ENCODE peak calls at places on chromosomes 11 and 22, in ten cellular contexts. V is A673, Y is A549, X is HFF-Myc, Z is PC-9, B is sigmoid colon, D is Karpas-422, A is SJSA1, C is left ventricle myocardium inferior, Q is neuronal stem cell. U is an unnamed sample.

GRCh38 chr22:20748820-20749428 is 25.0 kb upstream of the SERPIND1 start:
- DNase-seq in D (peak; percentile 40), C (no peak), B (no peak), X (no peak), Q (no peak), Z (no peak), V (no peak), Y (no peak), A (no peak), U (peak; percentile 30)

GRCh38 chr11:72111803-72112540 is 523 bp downstream of the ANAPC15 start:
- DNase-seq in A (peak; percentile 91), C (peak; percentile 92), V (peak; percentile 100), Z (peak; percentile 95), X (peak; percentile 100), B (peak; percentile 99), D (peak; percentile 99), Y (peak; percentile 91), Q (peak; percentile 95), U (peak; percentile 99)

GRCh38 chr11:75574698-75575265 is 12.7 kb downstream of the SERPINH1 start:
- DNase-seq in Z (no peak), Y (no peak), V (no peak), Q (no peak), C (no peak), A (no peak), D (no peak), B (no peak), X (no peak), U (no peak)

GRCh38 chr11:61971177-61972111 is 4.0 kb upstream of the FTH1 start:
- DNase-seq in Z (peak; percentile 99), C (peak; percentile 98), Y (peak; percentile 88), B (peak; percentile 100), V (peak; percentile 99), A (peak; percentile 100), D (peak; percentile 63), Q (peak; percentile 62), X (peak; percentile 96), U (peak; percentile 34)

GRCh38 chr11:17788084-17788483 is 53.5 kb downstream of the KCNC1 start:
- DNase-seq in Z (no peak), X (no peak), C (no peak), V (no peak), D (no peak), Q (no peak), B (peak; percentile 36), A (no peak), Y (no peak), U (no peak)

GRCh38 chr22:47676685-47677084 is 914.2 kb downstream of the TBC1D22A start:
- DNase-seq in D (no peak), A (no peak), Z (no peak), Y (no peak), V (no peak), C (no peak), X (no peak), B (no peak), Q (no peak), U (no peak)

GRCh38 chr22:25546751-25547150 is 17.7 kb upstream of the GRK3 start:
- DNase-seq in V (no peak), B (no peak), Q (no peak), Y (no peak), C (no peak), D (no peak), A (no peak), Z (no peak), X (no peak), U (no peak)

GRCh38 chr11:72307439-72307838 is 63.5 kb upstream of the PHOX2A start:
- DNase-seq in Z (no peak), V (no peak), A (no peak), B (no peak), X (no peak), D (no peak), Q (no peak), C (no peak), Y (no peak), U (no peak)

GRCh38 chr22:37701121-37701786 is 4.4 kb downstream of the TRIOBP start:
- DNase-seq in Y (no peak), D (no peak), A (no peak), Z (no peak), C (no peak), Q (no peak), X (no peak), B (no peak), V (no peak), U (no peak)

GRCh38 chr22:37690901-37691504 is 4.9 kb downstream of the NOL12 start:
- DNase-seq in D (peak; percentile 37), Y (no peak), V (no peak), Z (no peak), X (no peak), Q (no peak), B (no peak), C (no peak), A (no peak), U (no peak)

GRCh38 chr22:37692627-37693285 is 4.1 kb upstream of the TRIOBP start:
- DNase-seq in V (no peak), Q (no peak), X (no peak), A (no peak), D (peak; percentile 92), Y (no peak), B (no peak), C (no peak), Z (no peak), U (no peak)

GRCh38 chr22:37697540-37697835 is 640 bp downstream of the TRIOBP start:
- DNase-seq in C (no peak), B (no peak), Q (no peak), Y (no peak), D (no peak), V (no peak), Z (no peak), A (no peak), X (no peak), U (no peak)

DNA sequence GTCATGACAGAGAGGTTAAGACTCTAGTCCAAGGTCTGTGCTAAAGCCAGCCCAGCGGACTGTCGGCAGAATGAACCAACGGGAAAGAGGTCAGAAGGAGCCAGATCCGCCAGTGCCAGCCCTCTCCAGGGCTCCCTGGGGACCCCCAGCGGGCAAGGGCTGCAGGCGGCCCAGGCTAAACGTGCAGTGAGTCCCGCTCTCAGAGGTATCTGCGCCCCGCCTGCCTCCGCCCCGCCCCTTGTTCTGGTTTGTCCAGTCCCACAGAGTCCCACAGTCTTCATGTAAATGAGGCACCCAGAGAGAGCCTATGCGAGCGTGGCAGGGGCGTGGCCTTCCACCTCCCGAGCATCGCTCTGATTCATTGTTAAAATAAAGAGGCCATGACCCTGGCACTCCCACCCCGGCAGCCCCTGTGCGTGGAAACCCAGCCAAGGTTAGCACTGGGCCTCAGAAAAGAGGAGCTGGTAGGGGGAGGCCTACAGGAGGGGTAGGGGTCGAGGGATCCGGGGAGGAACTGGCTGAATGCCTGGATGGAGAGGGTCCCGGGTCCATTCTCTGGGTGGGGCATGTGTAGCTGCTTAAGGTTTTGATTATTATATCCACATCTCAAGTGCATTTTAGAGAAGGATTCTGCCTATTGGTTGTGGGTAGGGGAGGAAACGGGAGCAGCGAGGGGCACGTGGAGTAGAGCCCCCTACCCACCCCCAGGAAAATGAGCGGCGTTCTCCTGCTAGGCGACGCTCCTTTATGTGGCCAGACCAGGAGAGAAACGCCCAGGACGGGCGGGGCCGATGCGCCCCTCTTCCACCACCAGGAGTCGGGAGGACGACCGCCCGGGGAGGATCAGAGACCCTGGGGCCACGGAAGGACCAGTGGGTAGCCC is at the start of gene TRIOBP:
- DNase-seq in X (peak; percentile 89), D (peak; percentile 98), A (peak; percentile 99), C (peak; percentile 96), B (peak; percentile 95), Y (peak; percentile 77), V (peak; percentile 98), Z (peak; percentile 98), Q (peak; percentile 96), U (peak; percentile 97)
- H3K4me3 ChIP-seq in X (no peak within 1 kb of the TSS), D (peak within 1 kb of the TSS; percentile 60), A (no peak within 1 kb of the TSS), C (peak within 1 kb of the TSS; percentile 53), B (peak within 1 kb of the TSS; percentile 28), Y (no peak within 1 kb of the TSS), V (peak within 1 kb of the TSS; percentile 39), Z (no peak within 1 kb of the TSS), Q (peak within 1 kb of the TSS; percentile 71), U (peak within 1 kb of the TSS; percentile 39)

DNA sequence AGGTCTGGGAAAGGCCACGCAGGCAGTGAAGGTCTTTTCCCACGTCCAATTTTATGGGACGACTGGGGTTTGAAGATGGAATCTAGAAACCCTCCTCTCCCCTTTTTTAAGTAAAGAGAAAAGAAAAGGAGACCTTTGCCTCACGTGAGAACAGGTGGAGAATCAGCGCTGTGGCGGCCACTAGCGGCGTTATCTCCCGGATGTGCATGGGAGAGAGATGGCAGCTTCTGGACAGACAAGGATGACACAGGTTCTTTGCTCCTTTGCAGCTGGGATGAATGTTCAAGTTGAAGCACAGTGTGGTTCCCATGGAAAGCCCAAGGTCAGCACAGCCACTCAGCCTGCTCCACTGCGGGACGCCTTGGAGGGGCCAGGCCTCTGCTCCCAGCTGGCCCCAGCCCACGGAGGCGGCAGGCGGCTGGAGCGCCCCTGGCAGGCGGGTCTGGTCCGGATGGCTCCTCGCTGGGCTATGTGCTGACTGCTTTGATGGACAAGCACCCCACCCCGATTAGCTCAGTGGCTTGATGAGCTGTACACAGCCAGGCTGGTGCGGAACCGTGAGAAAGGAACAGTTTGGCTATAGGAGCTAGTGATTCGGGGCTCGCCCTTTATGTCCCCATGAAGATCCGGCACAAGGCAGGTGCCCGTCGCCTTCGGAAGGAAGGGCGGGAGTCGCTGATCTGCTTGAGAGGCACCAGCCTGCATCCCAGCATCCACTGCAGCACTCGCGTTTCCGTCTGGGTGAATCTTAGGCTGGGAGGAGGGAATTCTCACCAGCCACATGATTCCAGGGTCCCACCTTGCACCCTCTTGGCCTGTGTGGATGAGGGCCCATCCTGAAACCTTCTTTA is 14.5 kb upstream of the BID start:
- DNase-seq in Q (no peak), D (no peak), A (no peak), V (no peak), X (no peak), Y (no peak), B (no peak), C (no peak), Z (no peak), U (no peak)
- H3K4me3 ChIP-seq in Q (no peak overlapping the region), D (no peak overlapping the region), A (no peak overlapping the region), V (no peak overlapping the region), X (no peak overlapping the region), Y (no peak overlapping the region), B (no peak overlapping the region), C (no peak overlapping the region), Z (no peak overlapping the region), U (no peak overlapping the region)

DNA sequence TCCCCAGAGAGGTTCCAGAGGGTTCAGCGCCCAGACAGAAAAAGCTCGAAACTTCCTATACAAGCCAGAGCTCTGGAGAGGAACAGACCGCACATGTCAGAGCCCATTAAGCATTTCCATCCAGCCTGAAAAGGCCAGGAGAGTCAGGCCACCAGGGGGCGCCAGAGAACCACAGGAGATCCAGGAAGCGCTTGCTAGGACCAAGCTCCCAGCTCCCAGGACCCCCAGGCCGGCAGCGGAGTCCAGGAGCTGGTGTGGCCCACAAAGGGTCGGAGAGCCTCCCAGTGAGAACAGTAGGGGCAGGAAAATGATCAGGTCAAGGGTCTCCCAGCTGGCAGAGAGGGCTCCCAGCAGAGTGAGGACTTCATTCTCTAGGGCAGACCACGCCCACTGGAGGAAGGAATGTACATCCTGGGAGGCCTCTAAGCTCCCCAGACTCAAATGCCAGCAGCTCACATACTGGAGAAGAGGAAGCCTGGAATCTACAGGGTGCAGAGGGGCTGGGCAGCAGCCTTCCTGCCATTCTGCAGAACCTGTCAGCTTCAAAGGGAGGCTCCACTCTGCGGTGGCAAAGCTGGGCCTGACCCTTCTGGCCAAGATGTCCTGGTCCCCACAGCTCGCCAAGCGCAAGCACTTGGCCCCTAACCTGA is 2.1 kb upstream of the MEI1 start:
- DNase-seq in B (peak; percentile 95), D (peak; percentile 96), X (peak; percentile 83), Z (peak; percentile 92), V (peak; percentile 92), A (peak; percentile 95), Y (peak; percentile 80), Q (peak; percentile 97), C (peak; percentile 93), U (peak; percentile 90)
- H3K4me3 ChIP-seq in B (peak overlapping the region; percentile 28), D (peak overlapping the region; percentile 34), X (no peak overlapping the region), Z (peak overlapping the region; percentile 43), V (peak overlapping the region; percentile 17), A (no peak overlapping the region), Y (no peak overlapping the region), Q (peak overlapping the region; percentile 19), C (peak overlapping the region; percentile 54), U (no peak overlapping the region)

GRCh38 chr11:118276422-118276821 is 12.3 kb upstream of the MPZL2 start:
- DNase-seq in B (no peak), A (no peak), Q (no peak), X (no peak), Y (no peak), Z (no peak), D (no peak), V (no peak), C (no peak), U (no peak)
- H3K4me3 ChIP-seq in B (no peak overlapping the region), A (no peak overlapping the region), Q (no peak overlapping the region), X (no peak overlapping the region), Y (no peak overlapping the region), Z (no peak overlapping the region), D (no peak overlapping the region), V (no peak overlapping the region), C (no peak overlapping the region), U (no peak overlapping the region)